ENCODE peak calls at places on chromosomes 2 and 18, in nine cellular contexts. X is GM12878, H is prostate gland, G is GM23338, W is GM12891, J is transverse colon, E is endothelial cell of umbilical vein, U is K562, I is stomach. Y is an unnamed sample.

GRCh38 chr2:56505885-56506284 is 322.1 kb downstream of the CCDC85A start:
- DNase-seq in X (no peak), H (no peak), G (no peak), W (no peak), J (no peak), E (no peak), U (no peak), I (no peak), Y (no peak)

GRCh38 chr2:64359892-64360657 is 93.9 kb upstream of the LGALSL start:
- DNase-seq in X (no peak), H (peak; percentile 78), G (peak; percentile 34), W (peak; percentile 37), J (peak; percentile 84), E (peak; percentile 80), U (peak; percentile 15), I (peak; percentile 86), Y (peak; percentile 90)

GRCh38 chr2:126657146-126657635 is 1.2 kb downstream of the GYPC start:
- DNase-seq in X (no peak), H (no peak), G (peak; percentile 31), W (no peak), J (peak; percentile 76), E (no peak), U (peak; percentile 59), I (peak; percentile 42), Y (peak; percentile 95)

GRCh38 chr18:47731276-47731675 is 199.2 kb downstream of the SMAD2 start:
- DNase-seq in X (no peak), H (no peak), G (no peak), W (no peak), J (no peak), E (no peak), U (no peak), I (no peak), Y (peak; percentile 41)

GRCh38 chr2:24382363-24383021 is 22.2 kb upstream of the ITSN2 start:
- DNase-seq in X (no peak), H (peak; percentile 34), G (peak; percentile 87), W (peak; percentile 44), J (peak; percentile 54), E (peak; percentile 66), U (peak; percentile 77), I (peak; percentile 60), Y (peak; percentile 74)

GRCh38 chr18:79848579-79849327 is 51.0 kb downstream of the KCNG2 start:
- DNase-seq in X (no peak), H (no peak), G (no peak), W (no peak), J (no peak), E (no peak), U (no peak), I (no peak), Y (no peak)

GRCh38 chr2:229419158-229419557 is 148.1 kb upstream of the PID1 start:
- DNase-seq in X (no peak), H (no peak), G (no peak), W (no peak), J (no peak), E (no peak), U (no peak), I (no peak), Y (no peak)

GRCh38 chr2:7418343-7418742 is 501.1 kb downstream of the RNF144A start:
- DNase-seq in X (no peak), H (no peak), G (no peak), W (no peak), J (no peak), E (no peak), U (no peak), I (no peak), Y (no peak)

GRCh38 chr2:182228073-182228473 is 198.8 kb downstream of the PDE1A start:
- DNase-seq in X (no peak), H (no peak), G (no peak), W (no peak), J (no peak), E (no peak), U (no peak), I (no peak), Y (no peak)

GRCh38 chr2:45684756-45685155 is 33.3 kb downstream of the PRKCE start:
- DNase-seq in X (no peak), H (no peak), G (no peak), W (no peak), J (no peak), E (no peak), U (no peak), I (no peak), Y (no peak)

GRCh38 chr2:159880729-159881128 is 82.7 kb upstream of the CD302 start:
- DNase-seq in X (no peak), H (no peak), G (peak; percentile 34), W (no peak), J (no peak), E (no peak), U (no peak), I (no peak), Y (no peak)

GRCh38 chr18:32301976-32302743 is 112.3 kb downstream of the MEP1B start:
- DNase-seq in X (no peak), H (no peak), G (no peak), W (peak; percentile 7), J (no peak), E (peak; percentile 34), U (no peak), I (no peak), Y (no peak)

GRCh38 chr18:22088029-22088428 is 81.4 kb upstream of the GATA6 start:
- DNase-seq in X (no peak), H (no peak), G (no peak), W (no peak), J (peak; percentile 80), E (no peak), U (no peak), I (peak; percentile 81), Y (no peak)

GRCh38 chr2:232831496-232831895 is 38.6 kb upstream of the SNORC start:
- DNase-seq in X (no peak), H (no peak), G (no peak), W (no peak), J (no peak), E (no peak), U (no peak), I (no peak), Y (no peak)

GRCh38 chr2:215833531-215834162 is 179.7 kb downstream of the MREG start:
- DNase-seq in X (no peak), H (peak; percentile 34), G (peak; percentile 40), W (no peak), J (no peak), E (peak; percentile 94), U (peak; percentile 34), I (no peak), Y (no peak)

GRCh38 chr2:169693344-169693743 is 861 bp downstream of the CFAP210 start:
- DNase-seq in X (no peak), H (no peak), G (peak; percentile 4), W (no peak), J (no peak), E (peak; percentile 31), U (no peak), I (no peak), Y (no peak)

DNA sequence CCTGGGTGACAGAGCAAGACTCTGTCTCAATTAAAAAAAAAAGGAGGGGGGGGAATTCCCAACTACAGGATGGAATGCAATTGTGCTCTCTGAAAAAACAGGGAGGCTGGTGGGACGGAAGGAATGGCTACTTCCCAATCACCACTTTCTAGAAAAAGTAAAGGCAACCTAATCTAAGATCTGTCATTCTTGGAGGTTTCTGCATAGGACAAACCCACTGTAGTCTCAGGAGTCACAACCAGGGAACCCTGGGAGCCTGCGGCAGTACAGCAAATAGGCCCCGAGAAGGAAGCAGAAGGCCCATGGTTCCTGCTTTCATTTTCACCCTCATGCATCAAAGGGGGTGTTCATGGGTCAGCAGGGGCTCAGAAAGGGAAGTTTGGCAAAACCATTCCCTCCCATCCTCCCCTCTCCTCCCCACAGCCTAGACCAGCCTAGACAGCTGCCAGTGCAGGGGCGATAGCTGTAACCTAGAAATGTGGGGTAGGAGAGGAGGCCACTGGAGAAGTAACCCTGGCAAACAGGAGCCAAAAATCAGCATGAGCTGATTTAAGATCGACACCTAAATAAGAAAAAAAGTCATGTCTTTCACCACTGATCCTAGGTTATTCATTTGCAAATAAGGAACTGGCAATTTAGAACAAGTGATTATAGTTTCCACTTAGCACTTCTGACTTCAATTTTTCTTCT is 48.0 kb downstream of the TRABD2A start:
- DNase-seq in X (peak; percentile 13), H (no peak), G (peak; percentile 21), W (peak; percentile 27), J (peak; percentile 40), E (no peak), U (no peak), I (no peak), Y (no peak)
- TF ChIP-seq POLR2AphosphoS5 in X (no peak), H (no peak), G (no peak), W (no peak), J (no peak), E (no peak), U (no peak), I (no peak), Y (no peak)

GRCh38 chr2:240566203-240567136 is 1.8 kb upstream of the RNPEPL1 start:
- DNase-seq in X (peak; percentile 57), H (peak; percentile 89), G (peak; percentile 84), W (peak; percentile 80), J (peak; percentile 98), E (peak; percentile 79), U (peak; percentile 84), I (peak; percentile 97), Y (peak; percentile 98)
- TF ChIP-seq POLR2AphosphoS5 in X (no peak), H (no peak), G (no peak), W (no peak), J (peak; percentile 83), E (peak; percentile 40), U (peak; percentile 34), I (peak; percentile 83), Y (peak; percentile 60)

GRCh38 chr2:241882090-241882625 is 12.6 kb downstream of the RTP5 start:
- DNase-seq in X (no peak), H (peak; percentile 69), G (peak; percentile 65), W (peak; percentile 78), J (peak; percentile 68), E (no peak), U (peak; percentile 80), I (peak; percentile 44), Y (peak; percentile 91)
- TF ChIP-seq POLR2AphosphoS5 in X (peak; percentile 68), H (peak; percentile 15), G (no peak), W (no peak), J (no peak), E (no peak), U (no peak), I (no peak), Y (no peak)

DNA sequence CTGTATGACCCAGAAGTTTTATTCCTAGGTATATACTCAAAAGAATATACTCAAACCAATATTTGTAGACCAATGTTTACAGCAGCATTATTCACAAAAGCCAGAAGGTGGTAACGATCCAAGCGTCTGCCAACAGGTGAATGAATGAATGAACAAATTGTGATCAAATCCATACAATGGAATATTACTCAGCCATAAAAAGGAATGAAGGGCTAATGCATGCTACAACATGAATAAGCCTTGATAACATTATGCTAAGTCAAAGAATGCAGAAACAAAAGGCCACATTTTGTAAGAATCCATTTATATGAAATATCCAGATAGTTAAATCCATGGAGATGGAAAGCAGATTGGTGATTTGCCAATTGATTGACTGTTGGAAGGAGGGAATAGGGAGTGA is 5.5 kb upstream of the CD226 start:
- DNase-seq in X (no peak), H (no peak), G (no peak), W (no peak), J (no peak), E (no peak), U (no peak), I (no peak), Y (no peak)
- TF ChIP-seq POLR2AphosphoS5 in X (no peak), H (no peak), G (no peak), W (no peak), J (no peak), E (no peak), U (no peak), I (no peak), Y (no peak)